ENCODE peak calls at places on chromosome 3, in seven cellular contexts. L is psoas muscle, P is stomach, B is coronary artery, W is uterus, Y is A549, J is AG04450. I is an unnamed sample.

GRCh38 chr3:58350627-58351013 is 17.9 kb downstream of the PXK start:
- DNase-seq in L (no peak), P (no peak), B (no peak), W (no peak), Y (no peak), J (no peak), I (peak; percentile 67)

GRCh38 chr3:182118081-182118480 is 406.4 kb downstream of the SOX2 start:
- DNase-seq in L (no peak), P (no peak), B (no peak), W (no peak), Y (no peak), J (no peak), I (peak; percentile 49)

GRCh38 chr3:2274531-2274930 is 175.9 kb downstream of the CNTN4 start:
- DNase-seq in L (no peak), P (no peak), B (no peak), W (no peak), Y (no peak), J (no peak), I (no peak)

GRCh38 chr3:189790658-189791057 is 159.5 kb downstream of the TP63 start:
- DNase-seq in L (no peak), P (no peak), B (no peak), W (no peak), Y (no peak), J (no peak), I (no peak)

GRCh38 chr3:122055215-122055614 is at the start of gene CD86:
- DNase-seq in L (no peak), P (no peak), B (no peak), W (no peak), Y (no peak), J (no peak), I (no peak)

GRCh38 chr3:197392961-197393360 is 94.5 kb upstream of the DLG1 start:
- DNase-seq in L (no peak), P (no peak), B (no peak), W (no peak), Y (no peak), J (no peak), I (peak; percentile 54)

GRCh38 chr3:61978460-61979419 is 394.6 kb downstream of the FEZF2 start:
- DNase-seq in L (no peak), P (no peak), B (no peak), W (no peak), Y (no peak), J (no peak), I (no peak)

GRCh38 chr3:122350814-122351418 is 25.9 kb downstream of the CSTA start:
- DNase-seq in L (no peak), P (no peak), B (no peak), W (no peak), Y (no peak), J (peak; percentile 44), I (peak; percentile 77)

GRCh38 chr3:57078366-57079220 is 18.1 kb downstream of the SPATA12 start:
- DNase-seq in L (peak; percentile 84), P (peak; percentile 49), B (no peak), W (peak; percentile 59), Y (peak; percentile 51), J (no peak), I (peak; percentile 82)

GRCh38 chr3:11642455-11643162 is 1.1 kb downstream of the VGLL4 start:
- DNase-seq in L (peak; percentile 93), P (peak; percentile 58), B (peak; percentile 87), W (peak; percentile 81), Y (peak; percentile 62), J (peak; percentile 39), I (peak; percentile 86)

GRCh38 chr3:126267169-126267975 is 87.0 kb upstream of the ALDH1L1 start:
- DNase-seq in L (peak; percentile 88), P (peak; percentile 83), B (peak; percentile 96), W (peak; percentile 77), Y (peak; percentile 28), J (peak; percentile 84), I (peak; percentile 75)

GRCh38 chr3:126465928-126466564 is 9.6 kb downstream of the ZXDC start:
- DNase-seq in L (peak; percentile 68), P (no peak), B (peak; percentile 60), W (no peak), Y (no peak), J (no peak), I (no peak)

DNA sequence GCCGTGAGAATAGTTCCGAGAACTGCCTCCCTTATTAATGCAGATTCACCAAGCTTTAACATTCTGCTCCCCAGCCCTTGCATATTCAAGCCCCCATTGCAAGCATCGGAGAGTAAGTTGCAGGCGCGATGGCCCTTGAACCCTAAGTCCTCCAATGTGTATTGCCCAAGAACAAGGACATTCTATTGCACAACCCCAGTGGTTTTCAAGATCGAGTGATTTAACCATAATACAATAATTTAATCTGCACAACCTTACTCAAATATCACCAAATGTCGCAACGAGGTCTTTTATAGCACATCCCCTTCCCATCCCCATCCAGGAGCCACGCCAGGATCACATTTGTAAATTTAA is 21.7 kb upstream of the PLXND1 start:
- DNase-seq in L (no peak), P (no peak), B (no peak), W (peak; percentile 53), Y (no peak), J (no peak), I (peak; percentile 74)
- H3K4me3 ChIP-seq in L (peak overlapping the region; percentile 76), P (peak overlapping the region; percentile 57), B (peak overlapping the region; percentile 74), W (peak overlapping the region; percentile 52), Y (peak overlapping the region; percentile 52), J (no peak overlapping the region), I (peak overlapping the region; percentile 9)

GRCh38 chr3:70716832-70717231 is 404.4 kb upstream of the MDFIC2 start:
- DNase-seq in L (peak; percentile 52), P (no peak), B (no peak), W (peak; percentile 15), Y (no peak), J (no peak), I (peak; percentile 72)
- TF ChIP-seq CTCF in L (peak; percentile 32), P (peak; percentile 23), B (no peak), W (peak; percentile 58), Y (peak; percentile 57), J (peak; percentile 48), I (peak; percentile 58)

GRCh38 chr3:72821170-72821781 is 27.0 kb downstream of the SHQ1 start:
- DNase-seq in L (no peak), P (no peak), B (no peak), W (no peak), Y (no peak), J (no peak), I (peak; percentile 76)

GRCh38 chr3:72818915-72819314 is 29.3 kb downstream of the SHQ1 start:
- DNase-seq in L (no peak), P (no peak), B (no peak), W (no peak), Y (no peak), J (peak; percentile 75), I (peak; percentile 97)

GRCh38 chr3:72818092-72818721 is 30.0 kb downstream of the SHQ1 start:
- DNase-seq in L (no peak), P (no peak), B (no peak), W (no peak), Y (peak; percentile 21), J (no peak), I (peak; percentile 53)

GRCh38 chr3:72816843-72817485 is 31.3 kb downstream of the SHQ1 start:
- DNase-seq in L (no peak), P (no peak), B (no peak), W (no peak), Y (no peak), J (no peak), I (no peak)

GRCh38 chr3:72820405-72820804 is 27.8 kb downstream of the SHQ1 start:
- DNase-seq in L (no peak), P (peak; percentile 59), B (no peak), W (no peak), Y (no peak), J (no peak), I (peak; percentile 84)
- H3K4me3 ChIP-seq in L (no peak overlapping the region), P (no peak overlapping the region), B (no peak overlapping the region), W (no peak overlapping the region), Y (no peak overlapping the region), J (no peak overlapping the region), I (no peak overlapping the region)

DNA sequence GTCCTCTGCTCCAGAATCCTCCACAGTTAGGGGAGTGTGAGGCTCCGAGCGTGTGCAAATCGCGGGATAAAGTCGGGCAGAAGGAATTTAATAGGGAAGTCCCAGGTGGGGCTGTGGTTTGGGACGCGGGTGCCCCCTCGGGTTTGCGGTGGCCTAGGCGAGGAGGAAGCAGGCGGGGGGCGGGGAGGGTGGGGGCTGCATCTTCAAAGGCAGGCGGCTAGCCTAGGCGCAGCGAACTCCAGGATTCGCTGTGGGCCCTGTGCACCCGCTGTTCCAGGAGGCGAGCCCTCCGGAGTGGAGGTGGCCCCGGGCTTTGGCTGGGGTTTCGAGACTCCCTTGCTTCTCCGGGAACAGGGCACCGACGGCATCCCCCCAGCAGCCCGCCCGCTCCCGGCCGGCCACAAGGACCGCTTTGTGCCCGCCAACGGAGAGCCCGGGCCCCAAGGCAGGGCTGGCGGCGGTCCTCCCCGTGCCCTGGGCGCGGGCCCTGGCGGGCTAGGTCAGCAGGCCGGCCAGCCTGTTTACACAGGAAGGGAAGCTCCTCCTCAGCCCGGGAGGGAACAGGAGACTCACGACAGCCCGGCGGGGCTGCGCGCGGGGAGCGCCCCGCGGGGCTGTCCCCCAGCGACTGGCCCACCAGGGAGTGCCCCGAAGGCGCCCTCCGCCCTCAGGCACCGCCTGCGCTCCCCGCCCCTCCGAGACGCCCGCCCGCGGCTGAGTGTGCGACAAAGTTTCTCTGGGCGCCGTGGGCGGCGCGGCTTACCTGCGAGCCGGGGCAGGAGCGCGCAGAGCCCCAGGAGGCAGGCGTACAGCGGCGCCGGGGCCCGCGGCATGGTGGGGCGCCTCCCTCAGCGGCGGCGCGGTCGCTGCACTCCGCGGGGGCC is 755 bp downstream of the ITGB5 start:
- DNase-seq in L (peak; percentile 74), P (peak; percentile 71), B (peak; percentile 84), W (peak; percentile 47), Y (peak; percentile 52), J (no peak), I (peak; percentile 50)
- TF ChIP-seq CTCF in L (no peak), P (no peak), B (no peak), W (no peak), Y (no peak), J (no peak), I (no peak)

GRCh38 chr3:25889132-25889917 is 99.4 kb downstream of the OXSM start:
- DNase-seq in L (no peak), P (no peak), B (no peak), W (no peak), Y (no peak), J (no peak), I (no peak)
- H3K4me3 ChIP-seq in L (no peak overlapping the region), P (no peak overlapping the region), B (no peak overlapping the region), W (no peak overlapping the region), Y (no peak overlapping the region), J (no peak overlapping the region), I (no peak overlapping the region)

DNA sequence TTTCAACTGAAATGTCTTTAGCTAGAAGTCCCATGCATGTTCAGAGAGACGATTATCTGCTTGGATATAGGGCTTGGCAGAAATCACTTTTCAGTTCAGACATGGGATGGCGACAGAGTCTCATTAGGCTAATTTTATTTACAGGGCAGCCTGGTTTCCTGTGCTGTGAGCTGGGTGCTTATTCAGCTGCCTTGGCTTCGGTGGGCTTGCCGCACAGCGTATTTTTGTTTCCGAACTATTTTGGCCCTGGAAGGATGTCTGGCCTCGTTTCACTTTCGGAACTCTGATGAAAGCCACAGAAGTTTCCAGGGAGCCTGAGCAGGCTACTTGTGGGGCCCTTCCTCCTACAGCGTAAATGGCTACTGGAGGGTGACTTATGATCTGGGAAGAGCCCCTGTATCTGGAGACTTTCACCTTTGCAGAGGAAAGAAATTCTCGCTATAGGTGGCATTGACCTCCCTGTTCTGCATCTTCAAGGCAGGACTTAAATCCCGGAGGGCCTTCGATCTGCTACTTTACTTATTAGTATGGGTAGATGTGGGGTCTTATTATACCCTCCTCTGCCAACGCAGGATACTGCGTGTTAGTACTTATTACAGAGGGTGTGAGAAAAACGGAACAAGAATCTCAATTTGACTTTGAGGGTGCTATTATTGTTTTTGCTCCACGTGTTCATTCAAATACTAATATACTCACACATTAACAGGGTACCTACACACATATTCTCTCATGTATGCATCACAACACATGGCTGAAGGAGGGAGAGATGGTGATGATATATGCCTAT is 364.0 kb upstream of the RBMS3 start:
- DNase-seq in L (peak; percentile 78), P (peak; percentile 26), B (peak; percentile 81), W (peak; percentile 51), Y (no peak), J (peak; percentile 32), I (peak; percentile 71)
- TF ChIP-seq CTCF in L (peak; percentile 75), P (peak; percentile 26), B (no peak), W (peak; percentile 48), Y (no peak), J (peak; percentile 49), I (peak; percentile 59)

I was measured in fibroblast of mammary gland.